ENCODE peak calls at places on chromosomes 16 and 17, in six cellular contexts. X, C, E, Z, T and I are unnamed samples.
A peak's percentile ranks its signal among the peaks of the same experiment; 100 is the strongest.

GRCh38 chr16:73000020-73000906 is 47.7 kb downstream of the ZFHX3 start:
- DNase-seq in E (peak; percentile 91), T (peak; percentile 60), C (no peak), Z (no peak), X (no peak), I (no peak)

GRCh38 chr17:49694847-49695697 is 12.7 kb downstream of the SLC35B1 start:
- DNase-seq in T (peak; percentile 65), Z (peak; percentile 13), E (peak; percentile 30), C (no peak), X (no peak), I (no peak)

GRCh38 chr17:47949951-47950350 is 7.7 kb downstream of the PRR15L start:
- DNase-seq in E (no peak), C (no peak), X (no peak), T (no peak), Z (no peak), I (peak; percentile 84)

GRCh38 chr16:55155815-55156214 is 168.2 kb upstream of the IRX6 start:
- DNase-seq in X (no peak), E (no peak), C (no peak), Z (no peak), T (no peak), I (no peak)

GRCh38 chr16:84844049-84844350 is 24.2 kb downstream of the CRISPLD2 start:
- DNase-seq in Z (no peak), T (no peak), C (peak; percentile 72), E (no peak), X (no peak), I (no peak)

GRCh38 chr17:78805301-78805700 is 23.2 kb upstream of the CYTH1 start:
- DNase-seq in C (no peak), Z (no peak), T (no peak), X (no peak), E (no peak), I (no peak)

GRCh38 chr17:69348441-69348840 is 21.5 kb upstream of the ABCA5 start:
- DNase-seq in X (no peak), C (no peak), T (no peak), Z (no peak), E (no peak), I (no peak)

GRCh38 chr17:66146394-66146793 is 45.5 kb downstream of the CEP112 start:
- DNase-seq in T (no peak), E (no peak), Z (no peak), C (no peak), X (no peak), I (no peak)

GRCh38 chr17:68515238-68515637 is 3.0 kb downstream of the PRKAR1A start:
- DNase-seq in Z (no peak), C (no peak), E (no peak), X (no peak), T (no peak), I (no peak)

GRCh38 chr16:20243731-20244281 is 83.5 kb downstream of the GP2 start:
- DNase-seq in X (no peak), T (no peak), E (no peak), C (no peak), Z (no peak), I (no peak)

GRCh38 chr16:4319454-4319853 is 3.6 kb downstream of the GLIS2 start:
- DNase-seq in X (no peak), Z (no peak), E (no peak), C (peak; percentile 83), T (no peak), I (no peak)

GRCh38 chr16:78503501-78504110 is 404.2 kb downstream of the WWOX start:
- DNase-seq in C (no peak), X (peak; percentile 2), E (peak; percentile 61), T (peak; percentile 25), Z (peak; percentile 17), I (no peak)

GRCh38 chr16:24007934-24008333 is 172.2 kb downstream of the PRKCB start:
- DNase-seq in T (no peak), Z (no peak), X (no peak), C (no peak), E (no peak), I (no peak)

GRCh38 chr16:27097671-27098275 is 31.0 kb downstream of the C16orf82 start:
- DNase-seq in C (no peak), X (no peak), E (no peak), T (peak; percentile 37), Z (no peak), I (peak; percentile 53)

GRCh38 chr16:19228575-19228974 is 57.0 kb upstream of the CLEC19A start:
- DNase-seq in C (no peak), E (no peak), X (no peak), T (no peak), Z (no peak), I (no peak)

GRCh38 chr17:2828396-2829038 is 32.3 kb downstream of the RAP1GAP2 start:
- DNase-seq in X (no peak), C (peak; percentile 95), Z (no peak), E (peak; percentile 52), T (peak; percentile 32), I (peak; percentile 70)

GRCh38 chr16:1918312-1918889 is at the start of gene HS3ST6:
- DNase-seq in Z (no peak), E (no peak), T (no peak), C (no peak), X (no peak), I (no peak)

DNA sequence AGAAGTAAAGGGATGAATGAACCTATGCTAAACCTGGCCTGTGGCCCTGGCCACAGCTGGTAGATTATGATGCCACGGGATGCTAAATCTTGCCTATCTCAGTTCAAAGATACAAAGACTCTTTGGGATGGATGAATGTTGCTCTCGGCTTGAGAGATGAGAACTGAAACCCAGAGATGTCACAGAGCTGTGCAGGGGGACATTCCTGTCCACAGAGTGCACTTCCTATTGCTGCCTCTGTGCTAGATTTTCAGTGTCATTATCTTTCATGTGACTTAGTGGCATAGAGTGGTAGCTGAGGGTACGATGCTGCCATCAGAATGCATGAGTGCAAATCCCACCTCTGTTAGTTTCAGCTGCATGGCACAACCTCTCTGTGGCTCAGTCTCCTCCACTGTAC is 2.3 kb upstream of the MT1M start:
- DNase-seq in C (no peak), E (no peak), T (no peak), X (no peak), Z (no peak), I (no peak)
- TF ChIP-seq CTCF in C (no peak), E (no peak), T (no peak), X (no peak), Z (no peak), I (no peak)

GRCh38 chr17:74228326-74228978 is 15.1 kb downstream of the TTYH2 start:
- DNase-seq in Z (no peak), E (no peak), C (no peak), X (no peak), T (no peak), I (no peak)
- H3K4me1 ChIP-seq in Z (no peaks in the 10 kb centered on the region), E (peaks cover 10% of the 10 kb centered on the region), C (no peaks in the 10 kb centered on the region), X (no peaks in the 10 kb centered on the region), T (peaks cover 18% of the 10 kb centered on the region), I (no peaks in the 10 kb centered on the region)

GRCh38 chr17:51255673-51256072 is 4.2 kb downstream of the MBTD1 start:
- DNase-seq in C (no peak), X (no peak), E (no peak), T (no peak), Z (no peak), I (no peak)
- TF ChIP-seq CTCF in C (no peak), X (no peak), E (no peak), T (no peak), Z (no peak), I (no peak)

GRCh38 chr17:58272367-58273280 is 8.1 kb downstream of the MPO start:
- DNase-seq in E (no peak), X (no peak), C (no peak), T (no peak), Z (no peak), I (no peak)
- H3K4me1 ChIP-seq in E (no peaks in the 10 kb centered on the region), X (no peaks in the 10 kb centered on the region), C (peaks cover 7% of the 10 kb centered on the region), T (no peaks in the 10 kb centered on the region), Z (no peaks in the 10 kb centered on the region), I (no peaks in the 10 kb centered on the region)

GRCh38 chr17:76461765-76462555 is 5.4 kb upstream of the AANAT start:
- DNase-seq in T (no peak), E (no peak), X (no peak), C (no peak), Z (no peak), I (no peak)

GRCh38 chr17:76462556-76463290 is 4.7 kb upstream of the AANAT start:
- DNase-seq in X (no peak), T (no peak), Z (no peak), C (peak; percentile 73), E (no peak), I (no peak)

GRCh38 chr17:76453431-76453743 is 435 bp upstream of the UBE2O start:
- DNase-seq in T (no peak), Z (no peak), C (no peak), E (no peak), X (no peak), I (no peak)

GRCh38 chr17:76459674-76460073 is 6.7 kb upstream of the UBE2O start:
- DNase-seq in Z (no peak), E (no peak), T (no peak), X (no peak), C (no peak), I (no peak)

DNA sequence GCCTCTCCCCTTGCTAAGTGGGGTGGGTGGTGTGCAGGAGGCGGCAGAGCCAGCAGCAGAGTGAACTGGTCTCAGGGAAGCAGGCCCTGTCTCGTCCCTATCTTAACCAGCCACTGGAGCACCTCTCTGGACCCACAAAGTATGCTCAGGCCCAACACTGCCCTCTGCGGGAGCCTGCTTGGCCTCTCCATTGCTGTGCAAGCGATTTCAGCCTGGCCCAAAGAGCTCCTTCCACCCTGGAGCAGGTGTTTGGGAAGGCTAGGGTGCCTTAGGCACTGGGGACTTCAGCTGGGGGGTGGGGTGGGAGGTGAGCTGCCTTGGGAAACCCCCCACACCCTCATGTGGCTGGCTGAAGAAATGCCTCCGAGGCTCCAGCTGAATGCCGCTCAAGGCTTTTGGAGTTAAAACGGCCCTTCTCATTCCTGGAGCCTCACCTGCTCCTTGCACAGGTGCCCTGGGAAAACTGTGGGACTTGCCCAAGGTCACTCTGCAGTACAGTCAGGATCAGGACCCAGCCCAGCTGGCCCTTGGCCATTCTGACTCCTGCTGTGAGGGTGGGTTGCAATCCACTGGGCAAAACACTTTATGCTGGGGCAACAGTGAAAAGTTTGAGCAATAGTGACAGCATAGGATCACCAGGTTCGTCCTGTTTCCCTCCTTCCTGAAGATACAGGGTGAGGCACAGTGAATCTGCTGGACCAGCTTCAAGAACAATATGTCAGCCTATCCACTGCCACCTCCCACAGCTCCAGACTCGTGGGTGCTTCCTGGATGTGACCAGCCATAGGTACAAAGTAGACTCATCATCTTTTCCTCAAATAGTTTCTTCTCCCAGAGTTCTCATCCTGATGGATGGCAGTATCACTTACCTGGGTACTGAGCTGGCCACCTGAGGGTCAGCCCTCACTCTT is 5.9 kb upstream of the UBE2O start:
- DNase-seq in Z (no peak), E (peak; percentile 71), X (no peak), C (no peak), T (no peak), I (no peak)
- TF ChIP-seq CTCF in Z (no peak), E (peak; percentile 86), X (peak; percentile 90), C (peak; percentile 30), T (no peak), I (no peak)

DNA sequence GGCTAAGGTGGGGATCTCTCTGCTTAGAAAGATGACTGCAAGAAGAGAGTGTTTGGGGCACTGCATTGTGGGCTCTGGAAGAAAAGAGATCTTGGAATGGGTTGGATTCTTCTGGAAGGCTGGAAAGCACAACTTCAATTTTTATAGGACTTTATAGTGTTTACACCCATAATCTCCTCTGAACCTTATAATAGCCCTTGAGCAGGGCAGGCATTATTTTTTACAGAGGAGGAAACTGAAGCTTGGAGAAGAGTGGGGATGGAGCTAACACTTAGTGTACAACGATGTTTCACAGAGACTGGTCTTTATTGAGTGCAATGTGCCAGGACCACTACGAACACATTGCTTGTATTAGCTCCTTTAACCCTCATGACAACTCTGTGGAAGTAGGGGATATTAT is 10.4 kb downstream of the TNS4 start:
- DNase-seq in E (no peak), C (no peak), X (no peak), T (no peak), Z (no peak), I (no peak)
- H3K4me1 ChIP-seq in E (peaks cover 24% of the 10 kb centered on the region), C (peaks cover 22% of the 10 kb centered on the region), X (peaks cover 6% of the 10 kb centered on the region), T (peaks cover 39% of the 10 kb centered on the region), Z (peaks cover 6% of the 10 kb centered on the region), I (peaks cover 12% of the 10 kb centered on the region)